ENCODE peak calls at places on chromosomes 7 and 10, in ten cellular contexts. One of them, this sample, is unnamed.

GRCh38 chr10:86666538-86666937 is 1.8 kb upstream of the LDB3 start:
- DNase-seq in fibroblast of the aortic adventitia: no peak
- DNase-seq in choroid plexus epithelial cell: no peak
- DNase-seq in AG04450: no peak
- DNase-seq in spleen: no peak
- DNase-seq in pancreas: no peak
- DNase-seq in body of pancreas: no peak
- DNase-seq in esophagus squamous epithelium: no peak
- DNase-seq in foreskin fibroblast: no peak
- DNase-seq in stomach: no peak
- DNase-seq in this sample: no peak

GRCh38 chr7:123367508-123368122 is 166.8 kb downstream of the IQUB start:
- DNase-seq in fibroblast of the aortic adventitia: peak
- DNase-seq in choroid plexus epithelial cell: peak
- DNase-seq in AG04450: no peak
- DNase-seq in spleen: no peak
- DNase-seq in pancreas: no peak
- DNase-seq in body of pancreas: peak
- DNase-seq in esophagus squamous epithelium: no peak
- DNase-seq in foreskin fibroblast: no peak
- DNase-seq in stomach: no peak
- DNase-seq in this sample: peak

GRCh38 chr10:13224210-13224995 is 9.8 kb downstream of the UCMA start:
- DNase-seq in fibroblast of the aortic adventitia: no peak
- DNase-seq in choroid plexus epithelial cell: no peak
- DNase-seq in AG04450: no peak
- DNase-seq in spleen: peak
- DNase-seq in pancreas: no peak
- DNase-seq in body of pancreas: no peak
- DNase-seq in esophagus squamous epithelium: no peak
- DNase-seq in foreskin fibroblast: no peak
- DNase-seq in stomach: no peak
- DNase-seq in this sample: no peak

GRCh38 chr7:35389636-35390035 is 135.7 kb upstream of the TBX20 start:
- DNase-seq in fibroblast of the aortic adventitia: no peak
- DNase-seq in choroid plexus epithelial cell: no peak
- DNase-seq in AG04450: no peak
- DNase-seq in spleen: no peak
- DNase-seq in pancreas: no peak
- DNase-seq in body of pancreas: no peak
- DNase-seq in esophagus squamous epithelium: no peak
- DNase-seq in foreskin fibroblast: no peak
- DNase-seq in stomach: no peak
- DNase-seq in this sample: no peak

GRCh38 chr10:65570143-65571010 is 1355.5 kb upstream of the LRRTM3 start:
- DNase-seq in fibroblast of the aortic adventitia: peak
- DNase-seq in choroid plexus epithelial cell: peak
- DNase-seq in AG04450: no peak
- DNase-seq in spleen: peak
- DNase-seq in pancreas: peak
- DNase-seq in body of pancreas: peak
- DNase-seq in esophagus squamous epithelium: no peak
- DNase-seq in foreskin fibroblast: peak
- DNase-seq in stomach: peak
- DNase-seq in this sample: peak

GRCh38 chr10:132366499-132366898 is 30.5 kb upstream of the PWWP2B start:
- DNase-seq in fibroblast of the aortic adventitia: no peak
- DNase-seq in choroid plexus epithelial cell: no peak
- DNase-seq in AG04450: no peak
- DNase-seq in spleen: peak
- DNase-seq in pancreas: peak
- DNase-seq in body of pancreas: no peak
- DNase-seq in esophagus squamous epithelium: no peak
- DNase-seq in foreskin fibroblast: no peak
- DNase-seq in stomach: no peak
- DNase-seq in this sample: no peak

GRCh38 chr7:74412603-74413002 is 41.1 kb upstream of the GTF2IRD1 start:
- DNase-seq in fibroblast of the aortic adventitia: peak
- DNase-seq in choroid plexus epithelial cell: peak
- DNase-seq in AG04450: no peak
- DNase-seq in spleen: no peak
- DNase-seq in pancreas: no peak
- DNase-seq in body of pancreas: no peak
- DNase-seq in esophagus squamous epithelium: no peak
- DNase-seq in foreskin fibroblast: peak
- DNase-seq in stomach: no peak
- DNase-seq in this sample: peak

GRCh38 chr7:30080818-30081217 is 52.6 kb downstream of the PLEKHA8 start:
- DNase-seq in fibroblast of the aortic adventitia: no peak
- DNase-seq in choroid plexus epithelial cell: no peak
- DNase-seq in AG04450: no peak
- DNase-seq in spleen: no peak
- DNase-seq in pancreas: no peak
- DNase-seq in body of pancreas: no peak
- DNase-seq in esophagus squamous epithelium: no peak
- DNase-seq in foreskin fibroblast: no peak
- DNase-seq in stomach: no peak
- DNase-seq in this sample: no peak

GRCh38 chr10:101230185-101230917 is 1.1 kb upstream of the LBX1 start:
- DNase-seq in fibroblast of the aortic adventitia: no peak
- DNase-seq in choroid plexus epithelial cell: no peak
- DNase-seq in AG04450: no peak
- DNase-seq in spleen: no peak
- DNase-seq in pancreas: no peak
- DNase-seq in body of pancreas: no peak
- DNase-seq in esophagus squamous epithelium: no peak
- DNase-seq in foreskin fibroblast: no peak
- DNase-seq in stomach: no peak
- DNase-seq in this sample: no peak

GRCh38 chr7:28174901-28175661 is 5.5 kb downstream of the JAZF1 start:
- DNase-seq in fibroblast of the aortic adventitia: no peak
- DNase-seq in choroid plexus epithelial cell: no peak
- DNase-seq in AG04450: no peak
- DNase-seq in spleen: no peak
- DNase-seq in pancreas: no peak
- DNase-seq in body of pancreas: no peak
- DNase-seq in esophagus squamous epithelium: no peak
- DNase-seq in foreskin fibroblast: peak
- DNase-seq in stomach: no peak
- DNase-seq in this sample: no peak

GRCh38 chr10:61970182-61971015 is 68.9 kb downstream of the ARID5B start:
- DNase-seq in fibroblast of the aortic adventitia: peak
- DNase-seq in choroid plexus epithelial cell: peak
- DNase-seq in AG04450: no peak
- DNase-seq in spleen: no peak
- DNase-seq in pancreas: no peak
- DNase-seq in body of pancreas: peak
- DNase-seq in esophagus squamous epithelium: no peak
- DNase-seq in foreskin fibroblast: peak
- DNase-seq in stomach: no peak
- DNase-seq in this sample: peak

GRCh38 chr7:139830292-139830691 is 1.2 kb downstream of the TBXAS1 start:
- DNase-seq in fibroblast of the aortic adventitia: no peak
- DNase-seq in choroid plexus epithelial cell: peak
- DNase-seq in AG04450: no peak
- DNase-seq in spleen: no peak
- DNase-seq in pancreas: no peak
- DNase-seq in body of pancreas: no peak
- DNase-seq in esophagus squamous epithelium: no peak
- DNase-seq in foreskin fibroblast: no peak
- DNase-seq in stomach: no peak
- DNase-seq in this sample: no peak

GRCh38 chr10:133422821-133423771 is 1.3 kb downstream of the SPRN start:
- DNase-seq in fibroblast of the aortic adventitia: no peak
- DNase-seq in choroid plexus epithelial cell: no peak
- DNase-seq in AG04450: no peak
- DNase-seq in spleen: peak
- DNase-seq in pancreas: no peak
- DNase-seq in body of pancreas: no peak
- DNase-seq in esophagus squamous epithelium: no peak
- DNase-seq in foreskin fibroblast: peak
- DNase-seq in stomach: peak
- DNase-seq in this sample: no peak

GRCh38 chr10:5531558-5532230 is 6.9 kb downstream of the CALML3 start:
- DNase-seq in fibroblast of the aortic adventitia: no peak
- DNase-seq in choroid plexus epithelial cell: no peak
- DNase-seq in AG04450: no peak
- DNase-seq in spleen: peak
- DNase-seq in pancreas: peak
- DNase-seq in body of pancreas: no peak
- DNase-seq in esophagus squamous epithelium: no peak
- DNase-seq in foreskin fibroblast: no peak
- DNase-seq in stomach: peak
- DNase-seq in this sample: no peak

GRCh38 chr10:59465089-59465488 is 102.7 kb upstream of the FAM13C start:
- DNase-seq in fibroblast of the aortic adventitia: peak
- DNase-seq in choroid plexus epithelial cell: peak
- DNase-seq in AG04450: peak
- DNase-seq in spleen: no peak
- DNase-seq in pancreas: no peak
- DNase-seq in body of pancreas: no peak
- DNase-seq in esophagus squamous epithelium: no peak
- DNase-seq in foreskin fibroblast: peak
- DNase-seq in stomach: no peak
- DNase-seq in this sample: peak

DNA sequence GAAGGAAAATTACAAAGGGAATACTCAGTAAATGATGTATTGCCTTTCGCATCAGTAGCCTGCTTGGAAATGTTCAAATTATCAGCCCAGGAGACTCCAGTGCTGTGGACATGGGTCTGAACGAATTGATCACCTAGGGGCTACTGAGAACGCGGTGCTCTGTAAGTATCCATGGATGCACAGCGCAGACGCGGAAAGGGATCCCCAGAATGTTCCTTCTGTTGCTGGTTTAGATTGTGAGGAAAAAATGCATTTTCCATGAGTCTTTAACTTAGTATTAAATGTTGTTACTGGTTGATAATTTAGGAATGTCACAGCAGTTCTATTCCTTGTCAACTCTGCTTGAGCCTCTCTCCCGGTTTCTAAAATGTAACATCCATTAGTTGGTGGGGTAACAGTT is 92.9 kb downstream of the PTPRE start:
- DNase-seq in fibroblast of the aortic adventitia: no peak
- DNase-seq in choroid plexus epithelial cell: no peak
- DNase-seq in AG04450: no peak
- DNase-seq in spleen: no peak
- DNase-seq in pancreas: no peak
- DNase-seq in body of pancreas: no peak
- DNase-seq in esophagus squamous epithelium: no peak
- DNase-seq in foreskin fibroblast: no peak
- DNase-seq in stomach: no peak
- DNase-seq in this sample: no peak
- H3K4me3 ChIP-seq in fibroblast of the aortic adventitia: no peak
- H3K4me3 ChIP-seq in choroid plexus epithelial cell: no peak
- H3K4me3 ChIP-seq in AG04450: no peak
- H3K4me3 ChIP-seq in spleen: no peak
- H3K4me3 ChIP-seq in pancreas: no peak
- H3K4me3 ChIP-seq in body of pancreas: no peak
- H3K4me3 ChIP-seq in esophagus squamous epithelium: no peak
- H3K4me3 ChIP-seq in foreskin fibroblast: no peak
- H3K4me3 ChIP-seq in stomach: no peak
- H3K4me3 ChIP-seq in this sample: no peak

DNA sequence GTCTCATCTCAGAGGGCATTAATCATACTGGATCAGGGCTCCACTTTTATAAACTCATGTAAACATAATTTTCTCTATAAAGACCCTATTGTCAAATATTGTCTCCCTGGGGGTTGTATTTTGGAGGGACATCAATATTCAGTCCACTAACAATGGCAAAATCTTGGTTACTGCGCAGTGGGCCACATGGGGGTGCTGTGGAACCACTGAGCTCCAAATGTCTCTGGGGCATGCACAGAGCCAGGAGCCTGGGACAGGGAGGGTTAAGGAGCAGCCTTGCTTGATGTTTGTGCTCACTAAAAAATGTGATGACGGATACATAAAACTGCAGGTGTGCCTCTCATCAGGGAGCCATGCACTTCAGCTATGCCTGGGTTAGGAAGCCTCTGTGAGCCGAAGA is 62.1 kb upstream of the PRSS58 start:
- DNase-seq in fibroblast of the aortic adventitia: no peak
- DNase-seq in choroid plexus epithelial cell: peak
- DNase-seq in AG04450: no peak
- DNase-seq in spleen: no peak
- DNase-seq in pancreas: no peak
- DNase-seq in body of pancreas: no peak
- DNase-seq in esophagus squamous epithelium: no peak
- DNase-seq in foreskin fibroblast: no peak
- DNase-seq in stomach: no peak
- DNase-seq in this sample: no peak
- TF ChIP-seq CTCF in fibroblast of the aortic adventitia: peak
- TF ChIP-seq CTCF in choroid plexus epithelial cell: peak
- TF ChIP-seq CTCF in AG04450: no peak
- TF ChIP-seq CTCF in spleen: no peak
- TF ChIP-seq CTCF in pancreas: no peak
- TF ChIP-seq CTCF in body of pancreas: no peak
- TF ChIP-seq CTCF in esophagus squamous epithelium: peak
- TF ChIP-seq CTCF in foreskin fibroblast: peak
- TF ChIP-seq CTCF in stomach: no peak
- TF ChIP-seq CTCF in this sample: peak

DNA sequence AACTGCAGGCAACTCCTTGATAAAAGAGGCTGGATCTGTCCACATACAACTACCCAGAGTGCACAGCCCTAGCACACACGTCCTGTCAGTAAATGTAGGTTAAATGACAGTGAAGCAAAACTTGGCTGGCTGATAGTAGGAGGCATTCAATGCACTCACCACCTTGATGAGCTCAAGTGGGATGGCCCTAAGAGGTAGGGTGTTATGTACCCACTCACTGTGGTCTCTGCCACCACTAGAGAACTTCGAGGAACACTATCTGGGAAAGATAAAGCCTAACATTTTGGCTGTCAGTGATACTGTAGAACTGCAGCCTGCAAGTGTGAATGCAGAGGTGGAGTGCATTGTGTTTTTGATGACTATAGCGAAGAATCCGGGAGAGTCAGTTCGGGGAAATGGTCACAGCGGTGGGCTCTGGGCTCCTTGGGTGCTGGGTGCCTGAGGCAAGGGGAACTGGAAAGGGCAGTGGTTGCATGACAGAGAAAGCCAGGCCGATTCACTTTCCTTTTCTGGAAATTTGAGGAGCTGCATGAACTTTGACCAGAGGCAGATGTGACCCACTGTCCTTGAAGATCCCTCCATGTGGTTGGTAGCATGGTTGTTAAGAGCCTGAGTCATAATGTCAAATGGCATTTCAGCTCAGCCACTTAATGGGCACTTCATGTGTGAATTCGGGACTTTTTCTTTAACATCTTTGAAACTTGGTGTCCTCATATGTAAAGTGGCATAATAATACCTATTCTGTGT is 93.1 kb upstream of the ZPBP start:
- DNase-seq in fibroblast of the aortic adventitia: no peak
- DNase-seq in choroid plexus epithelial cell: no peak
- DNase-seq in AG04450: no peak
- DNase-seq in spleen: no peak
- DNase-seq in pancreas: no peak
- DNase-seq in body of pancreas: no peak
- DNase-seq in esophagus squamous epithelium: no peak
- DNase-seq in foreskin fibroblast: no peak
- DNase-seq in stomach: no peak
- DNase-seq in this sample: no peak
- H3K4me3 ChIP-seq in fibroblast of the aortic adventitia: no peak
- H3K4me3 ChIP-seq in choroid plexus epithelial cell: no peak
- H3K4me3 ChIP-seq in AG04450: no peak
- H3K4me3 ChIP-seq in spleen: no peak
- H3K4me3 ChIP-seq in pancreas: no peak
- H3K4me3 ChIP-seq in body of pancreas: no peak
- H3K4me3 ChIP-seq in esophagus squamous epithelium: no peak
- H3K4me3 ChIP-seq in foreskin fibroblast: no peak
- H3K4me3 ChIP-seq in stomach: no peak
- H3K4me3 ChIP-seq in this sample: no peak

GRCh38 chr7:151599401-151600227 is 79.9 kb upstream of the RHEB start:
- DNase-seq in fibroblast of the aortic adventitia: peak
- DNase-seq in choroid plexus epithelial cell: peak
- DNase-seq in AG04450: peak
- DNase-seq in spleen: no peak
- DNase-seq in pancreas: no peak
- DNase-seq in body of pancreas: no peak
- DNase-seq in esophagus squamous epithelium: no peak
- DNase-seq in foreskin fibroblast: peak
- DNase-seq in stomach: no peak
- DNase-seq in this sample: peak
- TF ChIP-seq CTCF in fibroblast of the aortic adventitia: peak
- TF ChIP-seq CTCF in choroid plexus epithelial cell: peak
- TF ChIP-seq CTCF in AG04450: no peak
- TF ChIP-seq CTCF in spleen: no peak
- TF ChIP-seq CTCF in pancreas: no peak
- TF ChIP-seq CTCF in body of pancreas: no peak
- TF ChIP-seq CTCF in esophagus squamous epithelium: no peak
- TF ChIP-seq CTCF in foreskin fibroblast: peak
- TF ChIP-seq CTCF in stomach: no peak
- TF ChIP-seq CTCF in this sample: peak

This sample was measured in fibroblast of villous mesenchyme.